ENCODE peak calls at places on chromosomes 16 and 17, in eight cellular contexts. Q, V, C, E, I, N, S and D are unnamed samples.

GRCh38 chr16:67077871-67078270 is 31.9 kb upstream of the PHAF1 start:
- DNase-seq in I (no peak), V (no peak), C (no peak), N (no peak), S (no peak), Q (no peak), E (no peak), D (no peak)

GRCh38 chr16:87119748-87120147 is 197.4 kb downstream of the C16orf95 start:
- DNase-seq in C (no peak), V (no peak), E (no peak), I (no peak), S (no peak), Q (no peak), N (no peak), D (no peak)

GRCh38 chr16:13122074-13122473 is 220.7 kb downstream of the SHISA9 start:
- DNase-seq in S (no peak), N (no peak), C (no peak), I (no peak), E (no peak), V (no peak), Q (no peak), D (no peak)

GRCh38 chr16:81442909-81443687 is 1.5 kb upstream of the CMIP start:
- DNase-seq in Q (no peak), C (no peak), V (no peak), N (no peak), I (no peak), E (no peak), S (no peak), D (no peak)

GRCh38 chr17:43790311-43790940 is 10.2 kb downstream of the CFAP97D1 start:
- DNase-seq in S (peak), E (no peak), N (no peak), C (no peak), I (no peak), Q (no peak), V (no peak), D (no peak)

GRCh38 chr17:8789743-8790142 is 9.4 kb downstream of the MFSD6L start:
- DNase-seq in N (peak), Q (no peak), S (no peak), E (no peak), C (no peak), V (no peak), I (no peak), D (no peak)

GRCh38 chr16:10964891-10965326 is 20.5 kb downstream of the CLEC16A start:
- DNase-seq in C (no peak), Q (no peak), I (no peak), S (no peak), N (no peak), E (no peak), V (no peak), D (no peak)

GRCh38 chr16:80993293-80993691 is 13.4 kb downstream of the CMC2 start:
- DNase-seq in E (peak), C (peak), I (no peak), Q (no peak), S (no peak), V (peak), N (no peak), D (peak)

GRCh38 chr16:49936791-49937190 is 80.9 kb upstream of the ZNF423 start:
- DNase-seq in Q (no peak), V (no peak), E (no peak), C (no peak), I (no peak), S (no peak), N (no peak), D (no peak)

GRCh38 chr17:54085934-54086333 is 263.2 kb downstream of the KIF2B start:
- DNase-seq in Q (no peak), V (no peak), S (no peak), N (no peak), E (no peak), C (no peak), I (no peak), D (no peak)

GRCh38 chr17:73503560-73503959 is 140.7 kb downstream of the SDK2 start:
- DNase-seq in C (no peak), N (no peak), V (no peak), I (no peak), E (no peak), Q (no peak), S (no peak), D (peak)

GRCh38 chr17:4949321-4950074 is 1.2 kb upstream of the PFN1 start:
- DNase-seq in V (peak), E (no peak), Q (peak), C (peak), I (peak), S (peak), N (peak), D (peak)

GRCh38 chr17:73645050-73645871 is 1.0 kb upstream of the SDK2 start:
- DNase-seq in C (no peak), V (peak), I (peak), N (no peak), S (peak), E (no peak), Q (no peak), D (peak)

GRCh38 chr17:6241381-6241780 is 171.2 kb downstream of the WSCD1 start:
- DNase-seq in N (no peak), V (no peak), S (no peak), E (no peak), C (no peak), I (no peak), Q (no peak), D (no peak)

GRCh38 chr17:48678141-48678971 is 44.0 kb downstream of the PRAC1 start:
- DNase-seq in C (peak), I (peak), E (no peak), Q (peak), N (no peak), V (peak), S (peak), D (peak)

GRCh38 chr16:59880626-59881025 is 1146.5 kb upstream of the GOT2 start:
- DNase-seq in S (no peak), V (no peak), C (no peak), Q (no peak), E (no peak), I (no peak), N (no peak), D (no peak)

GRCh38 chr17:67520282-67520906 is 143.3 kb downstream of the PITPNC1 start:
- DNase-seq in Q (no peak), C (peak), V (peak), I (peak), S (no peak), N (no peak), E (no peak), D (peak)

GRCh38 chr17:56532926-56533325 is 60.6 kb upstream of the NOG start:
- DNase-seq in N (no peak), Q (no peak), I (no peak), C (no peak), V (no peak), S (no peak), E (no peak), D (no peak)

GRCh38 chr17:63954402-63955063 is 18.2 kb downstream of the SCN4A start:
- DNase-seq in S (no peak), N (no peak), E (no peak), Q (no peak), V (no peak), I (peak), C (no peak), D (no peak)

GRCh38 chr16:10619271-10619849 is 39.0 kb upstream of the EMP2 start:
- DNase-seq in C (no peak), Q (no peak), E (no peak), S (no peak), I (peak), V (no peak), N (no peak), D (no peak)

GRCh38 chr17:47848198-47848513 is 2.8 kb downstream of the SP6 start:
- DNase-seq in I (no peak), E (no peak), N (no peak), S (no peak), C (no peak), Q (no peak), V (no peak), D (no peak)

GRCh38 chr17:27559506-27559931 is 71.5 kb upstream of the LGALS9 start:
- DNase-seq in V (peak), E (no peak), C (peak), N (no peak), Q (no peak), S (no peak), I (no peak), D (peak)

GRCh38 chr17:65954148-65954449 is 237.8 kb downstream of the CEP112 start:
- DNase-seq in C (no peak), V (no peak), E (no peak), I (no peak), Q (no peak), N (no peak), S (no peak), D (no peak)

GRCh38 chr16:89599451-89599858 is 14.0 kb upstream of the DPEP1 start:
- DNase-seq in N (no peak), Q (peak), E (no peak), I (peak), C (no peak), S (no peak), V (no peak), D (peak)

GRCh38 chr17:74292495-74292894 is 18.5 kb downstream of the DNAI2 start:
- DNase-seq in S (no peak), E (no peak), N (no peak), C (no peak), Q (no peak), I (no peak), V (no peak), D (no peak)

GRCh38 chr17:28227278-28228108 is 91.5 kb upstream of the TMEM97 start:
- DNase-seq in V (peak), S (peak), Q (peak), I (peak), E (no peak), N (no peak), C (no peak), D (peak)

GRCh38 chr16:10250137-10250850 is 68.1 kb upstream of the GRIN2A start:
- DNase-seq in I (no peak), N (no peak), Q (peak), C (no peak), E (no peak), V (no peak), S (no peak), D (no peak)

GRCh38 chr16:15034266-15035162 is 21.4 kb downstream of the NTAN1 start:
- DNase-seq in Q (no peak), N (no peak), C (no peak), S (peak), I (no peak), E (no peak), V (peak), D (no peak)

GRCh38 chr17:29562615-29563014 is 4.2 kb downstream of the ABHD15 start:
- DNase-seq in I (no peak), S (peak), V (no peak), N (no peak), C (no peak), Q (no peak), E (no peak), D (no peak)

GRCh38 chr16:23679274-23679985 is 741 bp downstream of the PLK1 start:
- DNase-seq in I (peak), S (no peak), Q (no peak), V (peak), N (no peak), E (no peak), C (peak), D (peak)

GRCh38 chr16:84414789-84415326 is 46.5 kb downstream of the ATP2C2 start:
- DNase-seq in S (no peak), I (no peak), N (no peak), C (no peak), Q (no peak), E (no peak), V (no peak), D (no peak)

GRCh38 chr17:38867179-38867994 is 2.5 kb upstream of the LASP1 start:
- DNase-seq in N (no peak), Q (no peak), I (peak), S (peak), E (no peak), C (peak), V (peak), D (peak)
- TF ChIP-seq CTCF in N (peak), Q (no peak), I (peak), S (no peak), E (no peak), C (peak), V (no peak), D (peak)

GRCh38 chr17:76437467-76438402 is 15.2 kb downstream of the UBE2O start:
- DNase-seq in I (no peak), E (no peak), C (no peak), Q (no peak), S (no peak), N (no peak), V (no peak), D (no peak)

GRCh38 chr17:76433693-76434092 is 19.3 kb downstream of the UBE2O start:
- DNase-seq in S (no peak), C (no peak), V (no peak), N (no peak), Q (no peak), I (no peak), E (no peak), D (no peak)

GRCh38 chr17:76432004-76432403 is 20.9 kb downstream of the UBE2O start:
- DNase-seq in S (no peak), Q (no peak), V (peak), I (no peak), E (no peak), N (no peak), C (no peak), D (no peak)

GRCh38 chr17:76432712-76433336 is 20.1 kb downstream of the UBE2O start:
- DNase-seq in E (no peak), N (no peak), Q (peak), C (no peak), V (no peak), S (no peak), I (no peak), D (peak)

GRCh38 chr17:76434870-76435269 is 18.1 kb downstream of the UBE2O start:
- DNase-seq in S (no peak), N (no peak), C (no peak), Q (no peak), I (no peak), V (no peak), E (no peak), D (peak)
- H3K4me3 ChIP-seq in S (no peak), N (no peak), C (no peak), Q (no peak), I (no peak), V (no peak), E (no peak), D (no peak)

DNA sequence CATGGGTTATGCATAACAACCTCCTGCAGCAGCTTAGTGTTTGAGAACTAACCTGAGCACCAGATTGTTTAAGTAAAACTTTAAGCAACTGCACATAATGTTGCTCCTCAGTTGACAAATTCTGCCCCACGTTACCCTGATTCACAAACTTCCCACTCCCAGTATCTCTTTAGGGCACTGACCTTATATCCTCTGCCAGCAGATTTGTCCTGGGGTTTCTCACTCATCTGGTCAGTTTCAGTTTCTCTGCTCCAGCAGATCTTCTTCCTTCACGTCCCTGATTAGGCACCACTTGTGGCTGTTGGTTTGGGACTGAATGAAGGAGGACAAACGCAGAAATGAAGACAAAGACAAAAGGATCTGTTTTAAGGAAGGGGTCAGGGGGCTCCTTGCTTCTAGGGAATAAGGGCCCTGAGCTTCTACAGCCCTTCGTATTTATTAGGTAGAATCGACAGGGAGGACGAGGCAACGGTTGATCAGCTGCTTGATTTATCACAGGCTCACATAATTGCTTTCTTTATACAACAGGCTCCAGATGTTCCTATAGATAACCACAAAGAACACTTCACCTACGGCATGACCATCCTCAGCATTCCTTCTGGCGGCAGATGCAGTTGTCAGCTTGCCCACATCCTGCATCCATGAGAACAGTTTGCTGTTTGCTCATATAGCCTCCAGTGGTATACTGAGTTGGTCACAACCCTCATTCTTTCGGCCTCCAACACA is 13.5 kb upstream of the ZNF689 start:
- DNase-seq in I (no peak), C (no peak), E (no peak), Q (no peak), N (no peak), S (no peak), V (no peak), D (peak)
- TF ChIP-seq CTCF in I (no peak), C (no peak), E (no peak), Q (no peak), N (no peak), S (no peak), V (no peak), D (no peak)

GRCh38 chr17:42670925-42671657 is 5.7 kb downstream of the PLEKHH3 start:
- DNase-seq in N (no peak), E (no peak), Q (no peak), C (no peak), S (no peak), V (no peak), I (no peak), D (no peak)
- H3K4me3 ChIP-seq in N (no peak), E (no peak), Q (no peak), C (no peak), S (no peak), V (no peak), I (no peak), D (no peak)

DNA sequence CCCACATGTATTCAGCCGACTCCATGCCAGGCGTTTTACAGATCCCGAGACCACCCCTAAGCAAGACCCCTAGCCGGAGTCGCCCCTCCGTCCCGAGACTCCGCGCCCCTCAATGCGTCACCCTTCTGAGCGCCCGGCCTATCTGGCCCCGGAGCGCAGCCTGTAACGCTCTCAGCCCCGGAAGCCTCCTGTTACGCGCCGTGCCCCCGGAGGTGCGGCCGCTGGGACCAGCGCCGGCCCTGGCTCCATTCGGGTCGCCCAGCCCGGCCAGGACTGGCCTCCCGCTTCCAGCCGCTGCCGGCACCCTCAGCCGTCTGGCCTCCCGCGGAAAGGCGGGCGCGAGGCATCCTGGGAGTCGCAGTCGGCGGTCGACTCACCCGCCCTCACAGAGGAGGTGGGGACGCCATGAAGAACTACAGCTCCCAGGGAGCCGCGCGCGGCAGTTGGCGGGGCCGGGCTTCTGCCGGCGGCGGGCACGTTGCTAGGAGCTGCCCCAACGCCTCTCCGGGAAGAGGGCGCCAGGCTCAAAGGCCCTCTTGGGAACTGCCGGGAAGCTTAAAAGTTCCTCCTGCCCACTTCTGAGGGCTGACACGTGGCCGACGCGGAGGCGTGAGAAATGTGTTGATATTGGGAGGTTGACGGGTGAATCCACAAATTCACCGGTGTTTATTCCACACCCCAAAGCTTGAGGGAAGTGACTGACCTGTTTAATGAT is at the start of gene FBF1:
- DNase-seq in I (peak), E (peak), V (peak), Q (peak), C (peak), N (peak), S (peak), D (peak)
- TF ChIP-seq CTCF in I (no peak), E (peak), V (no peak), Q (no peak), C (no peak), N (peak), S (peak), D (no peak)

GRCh38 chr16:57413733-57414132 is 9.2 kb downstream of the CCL17 start:
- DNase-seq in I (no peak), N (no peak), S (no peak), C (no peak), Q (no peak), V (no peak), E (no peak), D (no peak)

GRCh38 chr16:57409870-57410585 is 5.5 kb downstream of the CCL17 start:
- DNase-seq in I (no peak), E (no peak), S (no peak), N (no peak), C (no peak), Q (no peak), V (peak), D (no peak)

GRCh38 chr16:57411362-57411976 is 6.9 kb downstream of the CCL17 start:
- DNase-seq in N (no peak), E (no peak), I (no peak), C (no peak), V (no peak), Q (no peak), S (no peak), D (no peak)

GRCh38 chr16:57413301-57413730 is 8.7 kb downstream of the CCL17 start:
- DNase-seq in S (no peak), C (no peak), V (no peak), I (no peak), E (no peak), N (no peak), Q (no peak), D (no peak)

GRCh38 chr16:57412584-57412983 is 8.0 kb downstream of the CCL17 start:
- DNase-seq in E (no peak), Q (no peak), V (no peak), N (no peak), I (no peak), S (no peak), C (no peak), D (no peak)
- H3K4me3 ChIP-seq in E (no peak), Q (no peak), V (no peak), N (no peak), I (no peak), S (no peak), C (no peak), D (no peak)

DNA sequence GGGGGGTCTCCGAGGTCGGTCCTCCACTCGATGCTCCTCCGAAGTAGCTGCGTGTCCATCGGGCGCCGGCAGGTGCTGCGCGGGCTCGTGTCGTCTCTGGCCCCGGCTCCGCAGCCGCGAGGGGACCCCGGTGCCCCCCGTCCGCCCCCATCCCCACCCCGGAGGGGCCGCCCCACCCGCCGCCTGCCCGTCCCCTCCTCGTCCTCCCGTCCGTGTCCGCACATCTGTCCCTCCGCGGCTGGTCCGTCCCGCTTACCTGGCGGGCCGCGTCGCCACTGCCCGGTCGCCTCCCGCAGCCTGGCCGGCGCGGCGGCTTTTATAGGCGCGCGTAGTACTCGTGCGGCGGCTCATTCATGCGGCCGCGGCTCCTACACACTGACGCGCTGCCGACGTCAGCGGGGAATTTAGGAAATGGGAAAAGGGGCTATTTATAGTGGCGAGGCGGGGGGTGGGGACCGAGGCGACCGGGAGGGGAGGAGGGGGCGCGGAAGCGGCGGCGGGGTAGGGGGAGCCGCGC is 4.0 kb upstream of the HIC1 start:
- DNase-seq in I (peak), E (no peak), N (no peak), V (peak), Q (no peak), S (no peak), C (no peak), D (peak)
- TF ChIP-seq CTCF in I (no peak), E (no peak), N (peak), V (no peak), Q (no peak), S (no peak), C (no peak), D (no peak)

DNA sequence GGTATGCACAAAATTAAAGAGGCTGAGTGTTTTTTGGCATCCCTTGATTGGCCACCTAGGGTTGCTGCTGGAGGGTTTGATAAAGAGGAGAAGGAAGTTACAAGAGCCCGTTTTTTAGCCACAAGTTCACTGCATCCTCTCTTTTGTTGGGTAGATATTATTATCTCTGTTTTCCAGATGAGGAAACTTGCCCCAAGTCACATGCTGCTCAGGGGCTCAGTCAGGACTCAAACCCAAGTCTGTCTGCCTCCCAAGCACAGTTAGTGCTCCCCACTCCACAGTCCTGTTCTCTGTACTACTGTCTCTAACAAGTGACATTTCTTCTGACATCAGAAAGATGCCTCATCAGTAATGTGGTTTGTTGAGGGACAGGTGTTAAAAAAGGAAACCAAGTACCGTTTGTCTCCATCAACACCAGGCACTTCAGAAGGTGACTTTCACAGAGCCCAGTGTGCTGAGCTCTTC is 1.4 kb downstream of the NT5M start:
- DNase-seq in S (no peak), V (no peak), E (no peak), C (no peak), Q (no peak), I (no peak), N (no peak), D (no peak)
- H3K4me3 ChIP-seq in S (no peak), V (no peak), E (no peak), C (no peak), Q (peak), I (no peak), N (no peak), D (no peak)